ENCODE peak calls at places on chromosomes 13 and 19, in nine cellular contexts. One of them, this sample, is unnamed.
A peak's percentile ranks its signal among the peaks of the same experiment; 100 is the strongest.

GRCh38 chr19:6674868-6675305 is 4.9 kb upstream of the TNFSF14 start:
- DNase-seq in GM03348: peak; percentile 76
- DNase-seq in cardiac muscle cell: no peak
- DNase-seq in dorsolateral prefrontal cortex: no peak
- DNase-seq in stimulated activated CD4-positive, alpha-beta T cell treated with anti-CD3 and anti-CD28 coated beads, Interleukin-2, amount 100 ng/mL, for 48 hours: peak; percentile 79
- DNase-seq in neural progenitor cell: peak; percentile 62
- DNase-seq in thoracic aorta: no peak
- DNase-seq in stimulated activated naive CD8-positive, alpha-beta T cell treated with anti-CD3 and anti-CD28 coated beads, Interleukin-15, Interleukin-2, amounts not matched to agents 100 U/mL and 50 U/mL, for 24 hours: peak; percentile 90
- DNase-seq in Peyer's patch: peak; percentile 55
- DNase-seq in this sample: no peak

GRCh38 chr19:49114630-49115363 is 627 bp downstream of the LIN7B start:
- DNase-seq in neural progenitor cell: peak; percentile 93
- DNase-seq in stimulated activated naive CD8-positive, alpha-beta T cell treated with anti-CD3 and anti-CD28 coated beads, Interleukin-15, Interleukin-2, amounts not matched to agents 100 U/mL and 50 U/mL, for 24 hours: peak; percentile 60
- DNase-seq in stimulated activated CD4-positive, alpha-beta T cell treated with anti-CD3 and anti-CD28 coated beads, Interleukin-2, amount 100 ng/mL, for 48 hours: peak; percentile 53
- DNase-seq in GM03348: peak; percentile 72
- DNase-seq in cardiac muscle cell: peak; percentile 90
- DNase-seq in Peyer's patch: peak; percentile 76
- DNase-seq in thoracic aorta: no peak
- DNase-seq in dorsolateral prefrontal cortex: peak; percentile 65
- DNase-seq in this sample: no peak

GRCh38 chr19:35753634-35754364 is 3.0 kb downstream of the HSPB6 start:
- DNase-seq in neural progenitor cell: no peak
- DNase-seq in stimulated activated naive CD8-positive, alpha-beta T cell treated with anti-CD3 and anti-CD28 coated beads, Interleukin-15, Interleukin-2, amounts not matched to agents 100 U/mL and 50 U/mL, for 24 hours: no peak
- DNase-seq in cardiac muscle cell: no peak
- DNase-seq in stimulated activated CD4-positive, alpha-beta T cell treated with anti-CD3 and anti-CD28 coated beads, Interleukin-2, amount 100 ng/mL, for 48 hours: no peak
- DNase-seq in thoracic aorta: no peak
- DNase-seq in Peyer's patch: no peak
- DNase-seq in dorsolateral prefrontal cortex: no peak
- DNase-seq in GM03348: no peak
- DNase-seq in this sample: no peak

GRCh38 chr19:16351133-16351809 is 26.6 kb downstream of the KLF2 start:
- DNase-seq in thoracic aorta: no peak
- DNase-seq in GM03348: peak; percentile 38
- DNase-seq in neural progenitor cell: no peak
- DNase-seq in stimulated activated CD4-positive, alpha-beta T cell treated with anti-CD3 and anti-CD28 coated beads, Interleukin-2, amount 100 ng/mL, for 48 hours: no peak
- DNase-seq in dorsolateral prefrontal cortex: no peak
- DNase-seq in stimulated activated naive CD8-positive, alpha-beta T cell treated with anti-CD3 and anti-CD28 coated beads, Interleukin-15, Interleukin-2, amounts not matched to agents 100 U/mL and 50 U/mL, for 24 hours: no peak
- DNase-seq in cardiac muscle cell: no peak
- DNase-seq in Peyer's patch: no peak
- DNase-seq in this sample: no peak

GRCh38 chr19:4183967-4184717 is 1.7 kb downstream of the ANKRD24 start:
- DNase-seq in thoracic aorta: no peak
- DNase-seq in cardiac muscle cell: no peak
- DNase-seq in Peyer's patch: no peak
- DNase-seq in neural progenitor cell: peak; percentile 42
- DNase-seq in dorsolateral prefrontal cortex: no peak
- DNase-seq in stimulated activated naive CD8-positive, alpha-beta T cell treated with anti-CD3 and anti-CD28 coated beads, Interleukin-15, Interleukin-2, amounts not matched to agents 100 U/mL and 50 U/mL, for 24 hours: no peak
- DNase-seq in stimulated activated CD4-positive, alpha-beta T cell treated with anti-CD3 and anti-CD28 coated beads, Interleukin-2, amount 100 ng/mL, for 48 hours: no peak
- DNase-seq in GM03348: no peak
- DNase-seq in this sample: no peak

GRCh38 chr19:42295831-42296525 is 6.0 kb upstream of the PRR19 start:
- DNase-seq in stimulated activated CD4-positive, alpha-beta T cell treated with anti-CD3 and anti-CD28 coated beads, Interleukin-2, amount 100 ng/mL, for 48 hours: peak; percentile 91
- DNase-seq in GM03348: peak; percentile 82
- DNase-seq in Peyer's patch: peak; percentile 89
- DNase-seq in thoracic aorta: no peak
- DNase-seq in dorsolateral prefrontal cortex: peak; percentile 85
- DNase-seq in cardiac muscle cell: peak; percentile 79
- DNase-seq in stimulated activated naive CD8-positive, alpha-beta T cell treated with anti-CD3 and anti-CD28 coated beads, Interleukin-15, Interleukin-2, amounts not matched to agents 100 U/mL and 50 U/mL, for 24 hours: peak; percentile 94
- DNase-seq in neural progenitor cell: peak; percentile 80
- DNase-seq in this sample: peak; percentile 61

GRCh38 chr19:33705090-33705847 is 83.5 kb downstream of the CHST8 start:
- DNase-seq in stimulated activated CD4-positive, alpha-beta T cell treated with anti-CD3 and anti-CD28 coated beads, Interleukin-2, amount 100 ng/mL, for 48 hours: no peak
- DNase-seq in GM03348: no peak
- DNase-seq in Peyer's patch: peak; percentile 8
- DNase-seq in neural progenitor cell: peak; percentile 36
- DNase-seq in cardiac muscle cell: no peak
- DNase-seq in stimulated activated naive CD8-positive, alpha-beta T cell treated with anti-CD3 and anti-CD28 coated beads, Interleukin-15, Interleukin-2, amounts not matched to agents 100 U/mL and 50 U/mL, for 24 hours: no peak
- DNase-seq in dorsolateral prefrontal cortex: no peak
- DNase-seq in thoracic aorta: no peak
- DNase-seq in this sample: no peak

GRCh38 chr19:46984077-46985010 is 35.3 kb upstream of the NPAS1 start:
- DNase-seq in stimulated activated naive CD8-positive, alpha-beta T cell treated with anti-CD3 and anti-CD28 coated beads, Interleukin-15, Interleukin-2, amounts not matched to agents 100 U/mL and 50 U/mL, for 24 hours: no peak
- DNase-seq in GM03348: no peak
- DNase-seq in thoracic aorta: no peak
- DNase-seq in dorsolateral prefrontal cortex: no peak
- DNase-seq in neural progenitor cell: no peak
- DNase-seq in Peyer's patch: peak; percentile 47
- DNase-seq in stimulated activated CD4-positive, alpha-beta T cell treated with anti-CD3 and anti-CD28 coated beads, Interleukin-2, amount 100 ng/mL, for 48 hours: no peak
- DNase-seq in cardiac muscle cell: peak; percentile 81
- DNase-seq in this sample: no peak

GRCh38 chr13:51858433-51859247 is 3.1 kb upstream of the CCDC70 start:
- DNase-seq in Peyer's patch: no peak
- DNase-seq in stimulated activated naive CD8-positive, alpha-beta T cell treated with anti-CD3 and anti-CD28 coated beads, Interleukin-15, Interleukin-2, amounts not matched to agents 100 U/mL and 50 U/mL, for 24 hours: no peak
- DNase-seq in thoracic aorta: no peak
- DNase-seq in cardiac muscle cell: no peak
- DNase-seq in GM03348: no peak
- DNase-seq in stimulated activated CD4-positive, alpha-beta T cell treated with anti-CD3 and anti-CD28 coated beads, Interleukin-2, amount 100 ng/mL, for 48 hours: no peak
- DNase-seq in dorsolateral prefrontal cortex: no peak
- DNase-seq in neural progenitor cell: peak; percentile 20
- DNase-seq in this sample: no peak

GRCh38 chr19:49142866-49143335 is 12.3 kb downstream of the HRC start:
- DNase-seq in neural progenitor cell: peak; percentile 98
- DNase-seq in thoracic aorta: peak; percentile 72
- DNase-seq in stimulated activated CD4-positive, alpha-beta T cell treated with anti-CD3 and anti-CD28 coated beads, Interleukin-2, amount 100 ng/mL, for 48 hours: peak; percentile 61
- DNase-seq in dorsolateral prefrontal cortex: peak; percentile 69
- DNase-seq in GM03348: peak; percentile 98
- DNase-seq in Peyer's patch: peak; percentile 88
- DNase-seq in cardiac muscle cell: peak; percentile 98
- DNase-seq in stimulated activated naive CD8-positive, alpha-beta T cell treated with anti-CD3 and anti-CD28 coated beads, Interleukin-15, Interleukin-2, amounts not matched to agents 100 U/mL and 50 U/mL, for 24 hours: peak; percentile 81
- DNase-seq in this sample: no peak

GRCh38 chr19:10289167-10289835 is 451 bp upstream of the ICAM5 start:
- DNase-seq in Peyer's patch: no peak
- DNase-seq in stimulated activated CD4-positive, alpha-beta T cell treated with anti-CD3 and anti-CD28 coated beads, Interleukin-2, amount 100 ng/mL, for 48 hours: peak; percentile 61
- DNase-seq in cardiac muscle cell: peak; percentile 77
- DNase-seq in dorsolateral prefrontal cortex: no peak
- DNase-seq in GM03348: peak; percentile 64
- DNase-seq in stimulated activated naive CD8-positive, alpha-beta T cell treated with anti-CD3 and anti-CD28 coated beads, Interleukin-15, Interleukin-2, amounts not matched to agents 100 U/mL and 50 U/mL, for 24 hours: peak; percentile 76
- DNase-seq in neural progenitor cell: peak; percentile 73
- DNase-seq in thoracic aorta: no peak
- DNase-seq in this sample: peak; percentile 77

GRCh38 chr13:91647361-91647970 is 249.0 kb downstream of the GPC5 start:
- DNase-seq in cardiac muscle cell: no peak
- DNase-seq in Peyer's patch: no peak
- DNase-seq in stimulated activated CD4-positive, alpha-beta T cell treated with anti-CD3 and anti-CD28 coated beads, Interleukin-2, amount 100 ng/mL, for 48 hours: no peak
- DNase-seq in stimulated activated naive CD8-positive, alpha-beta T cell treated with anti-CD3 and anti-CD28 coated beads, Interleukin-15, Interleukin-2, amounts not matched to agents 100 U/mL and 50 U/mL, for 24 hours: peak; percentile 4
- DNase-seq in GM03348: no peak
- DNase-seq in thoracic aorta: no peak
- DNase-seq in neural progenitor cell: peak; percentile 60
- DNase-seq in dorsolateral prefrontal cortex: no peak
- DNase-seq in this sample: no peak

GRCh38 chr13:26785845-26786630 is 25.5 kb upstream of the GPR12 start:
- DNase-seq in neural progenitor cell: peak; percentile 30
- DNase-seq in dorsolateral prefrontal cortex: no peak
- DNase-seq in Peyer's patch: no peak
- DNase-seq in cardiac muscle cell: no peak
- DNase-seq in GM03348: no peak
- DNase-seq in stimulated activated CD4-positive, alpha-beta T cell treated with anti-CD3 and anti-CD28 coated beads, Interleukin-2, amount 100 ng/mL, for 48 hours: peak; percentile 45
- DNase-seq in thoracic aorta: no peak
- DNase-seq in stimulated activated naive CD8-positive, alpha-beta T cell treated with anti-CD3 and anti-CD28 coated beads, Interleukin-15, Interleukin-2, amounts not matched to agents 100 U/mL and 50 U/mL, for 24 hours: peak; percentile 60
- DNase-seq in this sample: no peak

GRCh38 chr19:52190679-52191293 is 934 bp downstream of the PPP2R1A start:
- DNase-seq in thoracic aorta: no peak
- DNase-seq in Peyer's patch: peak; percentile 57
- DNase-seq in cardiac muscle cell: no peak
- DNase-seq in stimulated activated CD4-positive, alpha-beta T cell treated with anti-CD3 and anti-CD28 coated beads, Interleukin-2, amount 100 ng/mL, for 48 hours: no peak
- DNase-seq in GM03348: peak; percentile 69
- DNase-seq in dorsolateral prefrontal cortex: no peak
- DNase-seq in stimulated activated naive CD8-positive, alpha-beta T cell treated with anti-CD3 and anti-CD28 coated beads, Interleukin-15, Interleukin-2, amounts not matched to agents 100 U/mL and 50 U/mL, for 24 hours: no peak
- DNase-seq in neural progenitor cell: peak; percentile 38
- DNase-seq in this sample: no peak

GRCh38 chr13:40063743-40064142 is 408.3 kb downstream of the COG6 start:
- DNase-seq in stimulated activated naive CD8-positive, alpha-beta T cell treated with anti-CD3 and anti-CD28 coated beads, Interleukin-15, Interleukin-2, amounts not matched to agents 100 U/mL and 50 U/mL, for 24 hours: no peak
- DNase-seq in dorsolateral prefrontal cortex: no peak
- DNase-seq in thoracic aorta: no peak
- DNase-seq in Peyer's patch: no peak
- DNase-seq in neural progenitor cell: no peak
- DNase-seq in stimulated activated CD4-positive, alpha-beta T cell treated with anti-CD3 and anti-CD28 coated beads, Interleukin-2, amount 100 ng/mL, for 48 hours: no peak
- DNase-seq in GM03348: no peak
- DNase-seq in cardiac muscle cell: no peak
- DNase-seq in this sample: no peak

GRCh38 chr19:2575734-2576481 is 100.0 kb downstream of the GADD45B start:
- DNase-seq in stimulated activated CD4-positive, alpha-beta T cell treated with anti-CD3 and anti-CD28 coated beads, Interleukin-2, amount 100 ng/mL, for 48 hours: no peak
- DNase-seq in stimulated activated naive CD8-positive, alpha-beta T cell treated with anti-CD3 and anti-CD28 coated beads, Interleukin-15, Interleukin-2, amounts not matched to agents 100 U/mL and 50 U/mL, for 24 hours: no peak
- DNase-seq in cardiac muscle cell: no peak
- DNase-seq in neural progenitor cell: no peak
- DNase-seq in Peyer's patch: peak; percentile 64
- DNase-seq in GM03348: peak; percentile 93
- DNase-seq in dorsolateral prefrontal cortex: peak; percentile 18
- DNase-seq in thoracic aorta: peak; percentile 70
- DNase-seq in this sample: no peak

GRCh38 chr13:110458017-110458416 is 103.5 kb downstream of the RAB20 start:
- DNase-seq in cardiac muscle cell: no peak
- DNase-seq in thoracic aorta: no peak
- DNase-seq in dorsolateral prefrontal cortex: no peak
- DNase-seq in GM03348: no peak
- DNase-seq in stimulated activated naive CD8-positive, alpha-beta T cell treated with anti-CD3 and anti-CD28 coated beads, Interleukin-15, Interleukin-2, amounts not matched to agents 100 U/mL and 50 U/mL, for 24 hours: no peak
- DNase-seq in neural progenitor cell: no peak
- DNase-seq in stimulated activated CD4-positive, alpha-beta T cell treated with anti-CD3 and anti-CD28 coated beads, Interleukin-2, amount 100 ng/mL, for 48 hours: no peak
- DNase-seq in Peyer's patch: no peak
- DNase-seq in this sample: no peak

GRCh38 chr19:11420894-11421606 is 1.9 kb upstream of the RGL3 start:
- DNase-seq in Peyer's patch: no peak
- DNase-seq in thoracic aorta: no peak
- DNase-seq in stimulated activated naive CD8-positive, alpha-beta T cell treated with anti-CD3 and anti-CD28 coated beads, Interleukin-15, Interleukin-2, amounts not matched to agents 100 U/mL and 50 U/mL, for 24 hours: peak; percentile 13
- DNase-seq in GM03348: no peak
- DNase-seq in stimulated activated CD4-positive, alpha-beta T cell treated with anti-CD3 and anti-CD28 coated beads, Interleukin-2, amount 100 ng/mL, for 48 hours: no peak
- DNase-seq in neural progenitor cell: peak; percentile 65
- DNase-seq in cardiac muscle cell: no peak
- DNase-seq in dorsolateral prefrontal cortex: no peak
- DNase-seq in this sample: no peak

GRCh38 chr13:51814825-51815650 is 11.1 kb upstream of the DHRS12 start:
- DNase-seq in Peyer's patch: peak; percentile 65
- DNase-seq in dorsolateral prefrontal cortex: no peak
- DNase-seq in cardiac muscle cell: peak; percentile 72
- DNase-seq in neural progenitor cell: peak; percentile 76
- DNase-seq in stimulated activated naive CD8-positive, alpha-beta T cell treated with anti-CD3 and anti-CD28 coated beads, Interleukin-15, Interleukin-2, amounts not matched to agents 100 U/mL and 50 U/mL, for 24 hours: peak; percentile 79
- DNase-seq in stimulated activated CD4-positive, alpha-beta T cell treated with anti-CD3 and anti-CD28 coated beads, Interleukin-2, amount 100 ng/mL, for 48 hours: peak; percentile 72
- DNase-seq in GM03348: peak; percentile 78
- DNase-seq in thoracic aorta: no peak
- DNase-seq in this sample: peak; percentile 60

GRCh38 chr13:75993823-75994222 is 357.7 kb downstream of the LMO7 start:
- DNase-seq in neural progenitor cell: no peak
- DNase-seq in dorsolateral prefrontal cortex: no peak
- DNase-seq in Peyer's patch: no peak
- DNase-seq in thoracic aorta: no peak
- DNase-seq in stimulated activated naive CD8-positive, alpha-beta T cell treated with anti-CD3 and anti-CD28 coated beads, Interleukin-15, Interleukin-2, amounts not matched to agents 100 U/mL and 50 U/mL, for 24 hours: no peak
- DNase-seq in stimulated activated CD4-positive, alpha-beta T cell treated with anti-CD3 and anti-CD28 coated beads, Interleukin-2, amount 100 ng/mL, for 48 hours: no peak
- DNase-seq in GM03348: no peak
- DNase-seq in cardiac muscle cell: no peak
- DNase-seq in this sample: no peak